ENCODE peak calls at places on chromosomes 11 and 22, in four cellular contexts. One of them, this sample, is unnamed.
A peak's percentile ranks its signal among the peaks of the same experiment; 100 is the strongest.

GRCh38 chr11:84719935-84720577 is 907.1 kb downstream of the DLG2 start:
- DNase-seq in HCT116: no peak
- DNase-seq in GM12878: no peak
- DNase-seq in heart left ventricle: peak; percentile 48
- DNase-seq in this sample: no peak

GRCh38 chr11:10528121-10528520 is 12.9 kb downstream of the RNF141 start:
- DNase-seq in HCT116: no peak
- DNase-seq in GM12878: no peak
- DNase-seq in heart left ventricle: no peak
- DNase-seq in this sample: no peak

GRCh38 chr11:44379141-44380008 is 69.4 kb upstream of the ALX4 start:
- DNase-seq in GM12878: no peak
- DNase-seq in HCT116: no peak
- DNase-seq in heart left ventricle: no peak
- DNase-seq in this sample: no peak

GRCh38 chr11:62665630-62666258 is 632 bp downstream of the CSKMT start:
- DNase-seq in heart left ventricle: peak; percentile 73
- DNase-seq in HCT116: no peak
- DNase-seq in GM12878: no peak
- DNase-seq in this sample: no peak

GRCh38 chr11:61378713-61379313 is 13.6 kb upstream of the TMEM216 start:
- DNase-seq in GM12878: no peak
- DNase-seq in HCT116: no peak
- DNase-seq in heart left ventricle: no peak
- DNase-seq in this sample: peak; percentile 95

GRCh38 chr22:20199413-20199842 is 48.6 kb upstream of the CCDC188 start:
- DNase-seq in HCT116: no peak
- DNase-seq in GM12878: no peak
- DNase-seq in heart left ventricle: no peak
- DNase-seq in this sample: no peak

GRCh38 chr11:77217156-77217555 is 84.3 kb downstream of the GDPD4 start:
- DNase-seq in HCT116: no peak
- DNase-seq in GM12878: no peak
- DNase-seq in heart left ventricle: no peak
- DNase-seq in this sample: no peak

GRCh38 chr11:64453466-64453865 is 94.5 kb downstream of the RPS6KA4 start:
- DNase-seq in heart left ventricle: no peak
- DNase-seq in GM12878: no peak
- DNase-seq in HCT116: no peak
- DNase-seq in this sample: no peak

GRCh38 chr22:43995798-43996169 is 28.3 kb upstream of the PARVB start:
- DNase-seq in HCT116: no peak
- DNase-seq in GM12878: no peak
- DNase-seq in heart left ventricle: no peak
- DNase-seq in this sample: no peak

GRCh38 chr11:859394-860131 is 16.9 kb downstream of the TSPAN4 start:
- DNase-seq in heart left ventricle: peak; percentile 89
- DNase-seq in HCT116: no peak
- DNase-seq in GM12878: no peak
- DNase-seq in this sample: no peak

GRCh38 chr11:128622137-128622523 is 34.8 kb upstream of the ETS1 start:
- DNase-seq in HCT116: no peak
- DNase-seq in GM12878: no peak
- DNase-seq in heart left ventricle: no peak
- DNase-seq in this sample: no peak

GRCh38 chr11:131584694-131585592 is 214.5 kb downstream of the NTM start:
- DNase-seq in HCT116: no peak
- DNase-seq in heart left ventricle: no peak
- DNase-seq in GM12878: no peak
- DNase-seq in this sample: no peak

GRCh38 chr11:107697291-107697690 is 14.6 kb downstream of the SLN start:
- DNase-seq in heart left ventricle: no peak
- DNase-seq in GM12878: no peak
- DNase-seq in HCT116: no peak
- DNase-seq in this sample: no peak

GRCh38 chr22:42966389-42966998 is 48.5 kb downstream of the PACSIN2 start:
- DNase-seq in GM12878: no peak
- DNase-seq in heart left ventricle: no peak
- DNase-seq in HCT116: no peak
- DNase-seq in this sample: no peak
- H3K4me1 ChIP-seq in GM12878: peaks cover 24% of the 10 kb centered on the region
- H3K4me1 ChIP-seq in heart left ventricle: peaks cover 50% of the 10 kb centered on the region
- H3K4me1 ChIP-seq in HCT116: peaks cover 53% of the 10 kb centered on the region
- H3K4me1 ChIP-seq in this sample: no peaks in the 10 kb centered on the region

DNA sequence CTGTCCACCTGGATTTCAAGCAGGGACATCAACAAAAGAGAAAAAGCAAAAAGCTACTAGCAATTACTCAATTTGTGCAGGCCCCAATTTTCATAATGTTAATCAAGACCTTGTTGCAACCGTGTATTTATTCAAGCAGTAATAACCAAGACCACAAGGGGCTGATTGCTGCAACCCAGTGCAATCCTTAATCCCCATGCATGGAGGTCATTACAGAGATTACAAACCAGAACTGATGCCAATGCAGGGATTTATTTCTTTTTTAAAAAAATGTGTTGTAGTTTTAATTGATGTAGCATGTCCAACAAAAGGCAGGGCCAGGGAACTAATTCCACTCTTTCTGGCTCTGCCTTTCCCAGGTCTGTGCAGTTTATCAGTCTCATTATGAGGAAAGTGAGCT is 18.4 kb downstream of the TECTA start:
- DNase-seq in heart left ventricle: no peak
- DNase-seq in HCT116: no peak
- DNase-seq in GM12878: no peak
- DNase-seq in this sample: no peak
- TF ChIP-seq CTCF in heart left ventricle: no peak
- TF ChIP-seq CTCF in HCT116: no peak
- TF ChIP-seq CTCF in GM12878: no peak
- TF ChIP-seq CTCF in this sample: no peak

DNA sequence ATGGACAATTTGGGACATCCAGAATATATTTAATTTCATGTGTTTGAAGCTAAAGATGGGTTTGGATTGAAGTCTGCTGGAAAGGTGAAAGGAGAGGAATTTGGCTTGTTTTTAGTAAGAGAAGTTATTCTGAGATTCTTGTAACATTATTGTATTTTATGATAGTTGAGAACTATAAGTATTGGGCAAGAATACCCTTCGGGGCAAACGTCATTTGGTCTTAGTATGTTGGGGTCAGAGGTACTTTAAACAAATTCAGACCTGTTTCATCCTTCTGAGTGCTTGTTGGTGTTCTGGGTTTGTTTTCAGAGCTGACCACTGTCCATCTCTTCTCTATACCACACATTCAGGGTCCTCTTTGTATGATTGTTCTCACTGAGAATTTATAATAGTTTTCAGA is 19.5 kb downstream of the PANX1 start:
- DNase-seq in GM12878: no peak
- DNase-seq in HCT116: no peak
- DNase-seq in heart left ventricle: no peak
- DNase-seq in this sample: no peak
- H3K4me1 ChIP-seq in GM12878: peaks cover 16% of the 10 kb centered on the region
- H3K4me1 ChIP-seq in HCT116: peaks cover 30% of the 10 kb centered on the region
- H3K4me1 ChIP-seq in heart left ventricle: peaks cover 76% of the 10 kb centered on the region
- H3K4me1 ChIP-seq in this sample: peaks cover 44% of the 10 kb centered on the region

DNA sequence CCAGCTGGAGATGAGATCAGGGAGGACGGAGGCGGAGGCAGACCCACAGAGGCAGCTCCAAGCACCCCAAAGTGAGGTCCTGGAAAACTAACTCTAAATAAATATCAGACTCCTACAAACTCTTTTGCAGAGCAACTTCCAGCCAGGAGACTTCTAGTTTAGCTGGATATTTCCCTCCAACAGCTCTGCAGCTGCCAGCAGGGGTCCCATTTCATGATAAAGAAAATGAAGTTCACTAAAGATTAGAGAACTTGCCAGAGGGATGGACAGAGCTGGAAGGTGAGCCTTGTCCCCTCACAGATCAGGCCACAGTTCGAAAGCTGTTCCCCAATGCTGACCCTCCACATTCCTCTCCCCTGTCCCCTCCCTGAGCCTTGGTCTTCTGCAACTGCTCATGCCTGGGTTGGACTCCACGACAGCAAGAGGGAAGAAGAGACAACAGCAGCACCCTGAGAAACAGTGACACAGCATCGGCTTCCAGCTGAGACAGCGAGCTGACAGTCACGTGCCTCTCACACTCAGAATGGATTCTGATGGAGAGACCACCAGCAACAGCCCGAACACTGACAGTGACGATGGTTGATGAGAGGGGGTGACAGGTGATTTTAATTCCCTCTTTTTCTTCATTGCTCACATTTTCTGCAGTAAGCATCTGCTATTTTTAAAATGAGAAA is 5.7 kb downstream of the CARS1 start:
- DNase-seq in GM12878: no peak
- DNase-seq in HCT116: no peak
- DNase-seq in heart left ventricle: no peak
- DNase-seq in this sample: no peak
- TF ChIP-seq CTCF in GM12878: no peak
- TF ChIP-seq CTCF in HCT116: no peak
- TF ChIP-seq CTCF in heart left ventricle: no peak
- TF ChIP-seq CTCF in this sample: peak; percentile 31

GRCh38 chr22:27988704-27989103 is 69.6 kb upstream of the PITPNB start:
- DNase-seq in heart left ventricle: no peak
- DNase-seq in GM12878: no peak
- DNase-seq in HCT116: no peak
- DNase-seq in this sample: no peak

GRCh38 chr22:27990451-27990840 is 71.4 kb upstream of the PITPNB start:
- DNase-seq in GM12878: no peak
- DNase-seq in heart left ventricle: peak; percentile 58
- DNase-seq in HCT116: no peak
- DNase-seq in this sample: no peak

GRCh38 chr22:27990879-27991278 is 71.8 kb upstream of the PITPNB start:
- DNase-seq in heart left ventricle: peak; percentile 84
- DNase-seq in HCT116: peak; percentile 32
- DNase-seq in GM12878: no peak
- DNase-seq in this sample: no peak

GRCh38 chr22:27991586-27992293 is 72.7 kb upstream of the PITPNB start:
- DNase-seq in heart left ventricle: peak; percentile 42
- DNase-seq in HCT116: no peak
- DNase-seq in GM12878: no peak
- DNase-seq in this sample: no peak

GRCh38 chr22:27989758-27990450 is 70.8 kb upstream of the PITPNB start:
- DNase-seq in GM12878: no peak
- DNase-seq in heart left ventricle: peak; percentile 38
- DNase-seq in HCT116: no peak
- DNase-seq in this sample: no peak
- H3K4me1 ChIP-seq in GM12878: no peaks in the 10 kb centered on the region
- H3K4me1 ChIP-seq in heart left ventricle: peaks cover 20% of the 10 kb centered on the region
- H3K4me1 ChIP-seq in HCT116: peaks cover 2% of the 10 kb centered on the region
- H3K4me1 ChIP-seq in this sample: no peaks in the 10 kb centered on the region

This sample was measured in foreskin keratinocyte.